ENCODE peak calls at places on chromosome 16, in four cellular contexts. O, W, I and G are unnamed samples.

GRCh38 chr16:1534021-1535020 is 855 bp downstream of the TMEM204 start:
- ATAC-seq in O (no peak), W (no peak), I (no peak), G (peak; percentile 39)

GRCh38 chr16:51401673-51402072 is 250.6 kb upstream of the SALL1 start:
- ATAC-seq in O (no peak), W (no peak), I (no peak), G (no peak)

GRCh38 chr16:85519540-85520231 is 93.4 kb upstream of the GSE1 start:
- ATAC-seq in O (no peak), W (no peak), I (no peak), G (no peak)

GRCh38 chr16:78579020-78579419 is 479.6 kb downstream of the WWOX start:
- ATAC-seq in O (no peak), W (no peak), I (no peak), G (no peak)

GRCh38 chr16:85641776-85642176 is 28.7 kb downstream of the GSE1 start:
- ATAC-seq in O (no peak), W (no peak), I (peak; percentile 53), G (no peak)

GRCh38 chr16:370443-370842 is at the start of gene MRPL28:
- ATAC-seq in O (peak; percentile 91), W (peak; percentile 92), I (peak; percentile 95), G (peak; percentile 99)

GRCh38 chr16:16175296-16175695 is 48.0 kb downstream of the ABCC6 start:
- ATAC-seq in O (no peak), W (no peak), I (peak; percentile 93), G (no peak)

GRCh38 chr16:23514381-23515152 is 4.3 kb upstream of the GGA2 start:
- ATAC-seq in O (no peak), W (no peak), I (no peak), G (peak; percentile 21)

GRCh38 chr16:75110637-75111513 is 5.7 kb downstream of the LDHD start:
- ATAC-seq in O (peak; percentile 81), W (peak; percentile 49), I (peak; percentile 63), G (peak; percentile 64)

GRCh38 chr16:79609861-79610260 is 9.3 kb upstream of the MAF start:
- ATAC-seq in O (no peak), W (no peak), I (no peak), G (no peak)

GRCh38 chr16:86901483-86901882 is 323.1 kb downstream of the FOXL1 start:
- ATAC-seq in O (no peak), W (peak; percentile 60), I (peak; percentile 63), G (no peak)

GRCh38 chr16:87815567-87815966 is 49.8 kb upstream of the KLHDC4 start:
- ATAC-seq in O (no peak), W (no peak), I (no peak), G (no peak)

GRCh38 chr16:56637814-56638750 is at the start of gene MT1A:
- ATAC-seq in O (peak; percentile 60), W (no peak), I (peak; percentile 93), G (no peak)

GRCh38 chr16:10501016-10501607 is 79.3 kb downstream of the EMP2 start:
- ATAC-seq in O (no peak), W (no peak), I (no peak), G (no peak)

GRCh38 chr16:66534376-66534799 is 15.5 kb downstream of the TK2 start:
- ATAC-seq in O (no peak), W (no peak), I (peak; percentile 42), G (no peak)

GRCh38 chr16:13113786-13114185 is 212.4 kb downstream of the SHISA9 start:
- ATAC-seq in O (no peak), W (no peak), I (no peak), G (no peak)

GRCh38 chr16:81956213-81956948 is 54.9 kb downstream of the SDR42E1 start:
- ATAC-seq in O (peak; percentile 75), W (no peak), I (no peak), G (no peak)

GRCh38 chr16:70598937-70599503 is 47.3 kb upstream of the IL34 start:
- ATAC-seq in O (no peak), W (no peak), I (no peak), G (no peak)

GRCh38 chr16:31362476-31363405 is 7.8 kb downstream of the ITGAX start:
- ATAC-seq in O (no peak), W (no peak), I (no peak), G (no peak)

GRCh38 chr16:31130336-31130812 is 5.2 kb downstream of the PRSS8 start:
- ATAC-seq in O (peak; percentile 17), W (no peak), I (no peak), G (no peak)

GRCh38 chr16:46731691-46732555 is 16.2 kb downstream of the MYLK3 start:
- ATAC-seq in O (no peak), W (no peak), I (peak; percentile 59), G (no peak)

GRCh38 chr16:13453938-13454553 is 465.9 kb upstream of the ERCC4 start:
- ATAC-seq in O (no peak), W (no peak), I (no peak), G (no peak)

GRCh38 chr16:74738134-74738541 is 36.5 kb downstream of the FA2H start:
- ATAC-seq in O (no peak), W (peak; percentile 64), I (no peak), G (no peak)

GRCh38 chr16:50265260-50265659 is 1.1 kb upstream of the ADCY7 start:
- ATAC-seq in O (no peak), W (peak; percentile 33), I (no peak), G (no peak)

GRCh38 chr16:12239953-12240485 is 263.5 kb downstream of the SNX29 start:
- ATAC-seq in O (peak; percentile 62), W (no peak), I (peak; percentile 83), G (no peak)

GRCh38 chr16:11774065-11774626 is 22.9 kb downstream of the ZC3H7A start:
- ATAC-seq in O (no peak), W (no peak), I (no peak), G (peak; percentile 82)

GRCh38 chr16:56931253-56931768 is 631 bp upstream of the HERPUD1 start:
- ATAC-seq in O (peak; percentile 13), W (no peak), I (peak; percentile 0), G (no peak)

GRCh38 chr16:3822366-3823045 is 58.0 kb downstream of the CREBBP start:
- ATAC-seq in O (no peak), W (no peak), I (peak; percentile 45), G (no peak)

GRCh38 chr16:28924399-28924761 is 658 bp downstream of the RABEP2 start:
- ATAC-seq in O (no peak), W (no peak), I (no peak), G (no peak)

GRCh38 chr16:28309811-28310311 is 17.5 kb downstream of the SBK1 start:
- ATAC-seq in O (no peak), W (no peak), I (peak; percentile 82), G (peak; percentile 87)

GRCh38 chr16:88834670-88835069 is 22.1 kb downstream of the GALNS start:
- ATAC-seq in O (no peak), W (no peak), I (no peak), G (no peak)

GRCh38 chr16:17377360-17378324 is 93.1 kb downstream of the XYLT1 start:
- ATAC-seq in O (no peak), W (no peak), I (peak; percentile 88), G (peak; percentile 40)

GRCh38 chr16:84652565-84652964 is 4.3 kb downstream of the KLHL36 start:
- ATAC-seq in O (no peak), W (no peak), I (no peak), G (no peak)

GRCh38 chr16:89122322-89122831 is 28.7 kb downstream of the ACSF3 start:
- ATAC-seq in O (no peak), W (no peak), I (no peak), G (peak; percentile 86)

GRCh38 chr16:57500578-57501111 is 14.4 kb upstream of the DOK4 start:
- ATAC-seq in O (no peak), W (no peak), I (no peak), G (no peak)

GRCh38 chr16:84277244-84277823 is 17.3 kb upstream of the WFDC1 start:
- ATAC-seq in O (no peak), W (peak; percentile 80), I (peak; percentile 75), G (no peak)